ENCODE peak calls at places on chromosomes 13 and 19, in nine cellular contexts. One of them, this sample, is unnamed.

GRCh38 chr19:13615890-13616289 is 109.6 kb upstream of the CACNA1A start:
- DNase-seq in amniotic epithelial cell: no peak
- DNase-seq in CD8-positive, alpha-beta T cell: no peak
- DNase-seq in heart right ventricle: no peak
- DNase-seq in bronchial epithelial cell: no peak
- DNase-seq in stimulated activated CD4-positive, alpha-beta T cell treated with anti-CD3 and anti-CD28 coated beads, Interleukin-1b, Interleukin-23, amount 100 ng/mL, for 48 hours: no peak
- DNase-seq in stimulated activated CD8-positive, alpha-beta memory T cell treated with anti-CD3 and anti-CD28 coated beads, Interleukin-15, amount 100 ng/mL, for 24 hours: no peak
- DNase-seq in mucosa of descending colon: no peak
- DNase-seq in keratinocyte: no peak
- DNase-seq in this sample: no peak

GRCh38 chr19:16160445-16160942 is 12.8 kb downstream of the CIB3 start:
- DNase-seq in keratinocyte: no peak
- DNase-seq in CD8-positive, alpha-beta T cell: no peak
- DNase-seq in mucosa of descending colon: no peak
- DNase-seq in bronchial epithelial cell: no peak
- DNase-seq in stimulated activated CD4-positive, alpha-beta T cell treated with anti-CD3 and anti-CD28 coated beads, Interleukin-1b, Interleukin-23, amount 100 ng/mL, for 48 hours: peak
- DNase-seq in stimulated activated CD8-positive, alpha-beta memory T cell treated with anti-CD3 and anti-CD28 coated beads, Interleukin-15, amount 100 ng/mL, for 24 hours: no peak
- DNase-seq in heart right ventricle: no peak
- DNase-seq in amniotic epithelial cell: no peak
- DNase-seq in this sample: no peak

GRCh38 chr19:21110183-21110582 is 28.2 kb downstream of the ZNF714 start:
- DNase-seq in heart right ventricle: no peak
- DNase-seq in bronchial epithelial cell: no peak
- DNase-seq in amniotic epithelial cell: no peak
- DNase-seq in mucosa of descending colon: no peak
- DNase-seq in stimulated activated CD8-positive, alpha-beta memory T cell treated with anti-CD3 and anti-CD28 coated beads, Interleukin-15, amount 100 ng/mL, for 24 hours: no peak
- DNase-seq in CD8-positive, alpha-beta T cell: no peak
- DNase-seq in stimulated activated CD4-positive, alpha-beta T cell treated with anti-CD3 and anti-CD28 coated beads, Interleukin-1b, Interleukin-23, amount 100 ng/mL, for 48 hours: no peak
- DNase-seq in keratinocyte: no peak
- DNase-seq in this sample: no peak

GRCh38 chr19:17607936-17608335 is 52.5 kb downstream of the COLGALT1 start:
- DNase-seq in amniotic epithelial cell: no peak
- DNase-seq in stimulated activated CD8-positive, alpha-beta memory T cell treated with anti-CD3 and anti-CD28 coated beads, Interleukin-15, amount 100 ng/mL, for 24 hours: no peak
- DNase-seq in keratinocyte: no peak
- DNase-seq in mucosa of descending colon: no peak
- DNase-seq in stimulated activated CD4-positive, alpha-beta T cell treated with anti-CD3 and anti-CD28 coated beads, Interleukin-1b, Interleukin-23, amount 100 ng/mL, for 48 hours: no peak
- DNase-seq in heart right ventricle: no peak
- DNase-seq in CD8-positive, alpha-beta T cell: no peak
- DNase-seq in bronchial epithelial cell: no peak
- DNase-seq in this sample: no peak

GRCh38 chr13:39051157-39051556 is 12.9 kb downstream of the NHLRC3 start:
- DNase-seq in stimulated activated CD4-positive, alpha-beta T cell treated with anti-CD3 and anti-CD28 coated beads, Interleukin-1b, Interleukin-23, amount 100 ng/mL, for 48 hours: no peak
- DNase-seq in mucosa of descending colon: no peak
- DNase-seq in bronchial epithelial cell: peak
- DNase-seq in keratinocyte: no peak
- DNase-seq in heart right ventricle: no peak
- DNase-seq in CD8-positive, alpha-beta T cell: no peak
- DNase-seq in amniotic epithelial cell: peak
- DNase-seq in stimulated activated CD8-positive, alpha-beta memory T cell treated with anti-CD3 and anti-CD28 coated beads, Interleukin-15, amount 100 ng/mL, for 24 hours: no peak
- DNase-seq in this sample: no peak

GRCh38 chr19:10173527-10173926 is 21.2 kb downstream of the DNMT1 start:
- DNase-seq in heart right ventricle: no peak
- DNase-seq in amniotic epithelial cell: peak
- DNase-seq in stimulated activated CD4-positive, alpha-beta T cell treated with anti-CD3 and anti-CD28 coated beads, Interleukin-1b, Interleukin-23, amount 100 ng/mL, for 48 hours: no peak
- DNase-seq in bronchial epithelial cell: peak
- DNase-seq in CD8-positive, alpha-beta T cell: no peak
- DNase-seq in stimulated activated CD8-positive, alpha-beta memory T cell treated with anti-CD3 and anti-CD28 coated beads, Interleukin-15, amount 100 ng/mL, for 24 hours: no peak
- DNase-seq in mucosa of descending colon: no peak
- DNase-seq in keratinocyte: no peak
- DNase-seq in this sample: no peak

GRCh38 chr13:76725211-76725610 is 161.0 kb downstream of the KCTD12 start:
- DNase-seq in keratinocyte: no peak
- DNase-seq in mucosa of descending colon: no peak
- DNase-seq in bronchial epithelial cell: no peak
- DNase-seq in stimulated activated CD4-positive, alpha-beta T cell treated with anti-CD3 and anti-CD28 coated beads, Interleukin-1b, Interleukin-23, amount 100 ng/mL, for 48 hours: no peak
- DNase-seq in stimulated activated CD8-positive, alpha-beta memory T cell treated with anti-CD3 and anti-CD28 coated beads, Interleukin-15, amount 100 ng/mL, for 24 hours: no peak
- DNase-seq in heart right ventricle: no peak
- DNase-seq in amniotic epithelial cell: no peak
- DNase-seq in CD8-positive, alpha-beta T cell: no peak
- DNase-seq in this sample: no peak

GRCh38 chr13:26628706-26629105 is 71.2 kb downstream of the WASF3 start:
- DNase-seq in mucosa of descending colon: no peak
- DNase-seq in stimulated activated CD4-positive, alpha-beta T cell treated with anti-CD3 and anti-CD28 coated beads, Interleukin-1b, Interleukin-23, amount 100 ng/mL, for 48 hours: no peak
- DNase-seq in bronchial epithelial cell: peak
- DNase-seq in amniotic epithelial cell: peak
- DNase-seq in heart right ventricle: no peak
- DNase-seq in CD8-positive, alpha-beta T cell: no peak
- DNase-seq in stimulated activated CD8-positive, alpha-beta memory T cell treated with anti-CD3 and anti-CD28 coated beads, Interleukin-15, amount 100 ng/mL, for 24 hours: no peak
- DNase-seq in keratinocyte: no peak
- DNase-seq in this sample: no peak